ENCODE peak calls at places on chromosomes 5 and 9, in eight cellular contexts. One of them, this sample, is unnamed.

GRCh38 chr5:23727271-23727670 is 219.9 kb downstream of the PRDM9 start:
- DNase-seq in effector memory CD4-positive, alpha-beta T cell: no peak
- DNase-seq in NAMALWA: no peak
- DNase-seq in GM12864: no peak
- DNase-seq in HCEC 1CT: no peak
- DNase-seq in stomach: no peak
- DNase-seq in colonic mucosa: no peak
- DNase-seq in GM18507: no peak
- DNase-seq in this sample: no peak

GRCh38 chr5:113900831-113901230 is 387.3 kb downstream of the YTHDC2 start:
- DNase-seq in effector memory CD4-positive, alpha-beta T cell: no peak
- DNase-seq in NAMALWA: no peak
- DNase-seq in GM12864: no peak
- DNase-seq in HCEC 1CT: no peak
- DNase-seq in stomach: no peak
- DNase-seq in colonic mucosa: no peak
- DNase-seq in GM18507: no peak
- DNase-seq in this sample: no peak

GRCh38 chr5:106189121-106189809 is 1481.5 kb downstream of the EFNA5 start:
- DNase-seq in effector memory CD4-positive, alpha-beta T cell: no peak
- DNase-seq in NAMALWA: no peak
- DNase-seq in GM12864: no peak
- DNase-seq in HCEC 1CT: no peak
- DNase-seq in stomach: no peak
- DNase-seq in colonic mucosa: no peak
- DNase-seq in GM18507: no peak
- DNase-seq in this sample: no peak

GRCh38 chr5:156947933-156948332 is 15.1 kb downstream of the TIMD4 start:
- DNase-seq in effector memory CD4-positive, alpha-beta T cell: no peak
- DNase-seq in NAMALWA: no peak
- DNase-seq in GM12864: no peak
- DNase-seq in HCEC 1CT: no peak
- DNase-seq in stomach: no peak
- DNase-seq in colonic mucosa: no peak
- DNase-seq in GM18507: no peak
- DNase-seq in this sample: no peak

GRCh38 chr5:116576043-116576713 is 1.6 kb upstream of the SEMA6A start:
- DNase-seq in effector memory CD4-positive, alpha-beta T cell: no peak
- DNase-seq in NAMALWA: peak
- DNase-seq in GM12864: peak
- DNase-seq in HCEC 1CT: peak
- DNase-seq in stomach: peak
- DNase-seq in colonic mucosa: peak
- DNase-seq in GM18507: peak
- DNase-seq in this sample: peak

GRCh38 chr5:33650911-33651310 is 210.1 kb downstream of the TARS1 start:
- DNase-seq in effector memory CD4-positive, alpha-beta T cell: no peak
- DNase-seq in NAMALWA: no peak
- DNase-seq in GM12864: no peak
- DNase-seq in HCEC 1CT: no peak
- DNase-seq in stomach: no peak
- DNase-seq in colonic mucosa: no peak
- DNase-seq in GM18507: no peak
- DNase-seq in this sample: no peak

GRCh38 chr5:128962211-128962610 is 3.1 kb upstream of the SLC27A6 start:
- DNase-seq in effector memory CD4-positive, alpha-beta T cell: no peak
- DNase-seq in NAMALWA: no peak
- DNase-seq in GM12864: no peak
- DNase-seq in HCEC 1CT: no peak
- DNase-seq in stomach: no peak
- DNase-seq in colonic mucosa: no peak
- DNase-seq in GM18507: no peak
- DNase-seq in this sample: no peak

GRCh38 chr5:172749881-172750608 is 20.9 kb downstream of the DUSP1 start:
- DNase-seq in effector memory CD4-positive, alpha-beta T cell: no peak
- DNase-seq in NAMALWA: no peak
- DNase-seq in GM12864: no peak
- DNase-seq in HCEC 1CT: no peak
- DNase-seq in stomach: no peak
- DNase-seq in colonic mucosa: no peak
- DNase-seq in GM18507: no peak
- DNase-seq in this sample: no peak

GRCh38 chr5:19837536-19838179 is 150.3 kb downstream of the CDH18 start:
- DNase-seq in effector memory CD4-positive, alpha-beta T cell: no peak
- DNase-seq in NAMALWA: no peak
- DNase-seq in GM12864: no peak
- DNase-seq in HCEC 1CT: peak
- DNase-seq in stomach: no peak
- DNase-seq in colonic mucosa: no peak
- DNase-seq in GM18507: no peak
- DNase-seq in this sample: no peak

GRCh38 chr5:180170810-180171567 is 38.0 kb downstream of the RASGEF1C start:
- DNase-seq in effector memory CD4-positive, alpha-beta T cell: no peak
- DNase-seq in NAMALWA: no peak
- DNase-seq in GM12864: no peak
- DNase-seq in HCEC 1CT: no peak
- DNase-seq in stomach: no peak
- DNase-seq in colonic mucosa: no peak
- DNase-seq in GM18507: no peak
- DNase-seq in this sample: no peak

GRCh38 chr5:68255305-68256130 is 40.0 kb downstream of the PIK3R1 start:
- DNase-seq in effector memory CD4-positive, alpha-beta T cell: no peak
- DNase-seq in NAMALWA: no peak
- DNase-seq in GM12864: no peak
- DNase-seq in HCEC 1CT: no peak
- DNase-seq in stomach: no peak
- DNase-seq in colonic mucosa: no peak
- DNase-seq in GM18507: no peak
- DNase-seq in this sample: no peak

GRCh38 chr5:127925916-127926315 is 157.7 kb upstream of the SLC12A2 start:
- DNase-seq in effector memory CD4-positive, alpha-beta T cell: no peak
- DNase-seq in NAMALWA: no peak
- DNase-seq in GM12864: no peak
- DNase-seq in HCEC 1CT: no peak
- DNase-seq in stomach: peak
- DNase-seq in colonic mucosa: peak
- DNase-seq in GM18507: no peak
- DNase-seq in this sample: peak

GRCh38 chr9:111992523-111992922 is 95.9 kb downstream of the UGCG start:
- DNase-seq in effector memory CD4-positive, alpha-beta T cell: no peak
- DNase-seq in NAMALWA: no peak
- DNase-seq in GM12864: peak
- DNase-seq in HCEC 1CT: peak
- DNase-seq in stomach: no peak
- DNase-seq in colonic mucosa: no peak
- DNase-seq in GM18507: no peak
- DNase-seq in this sample: no peak

GRCh38 chr5:23484094-23484493 is 23.3 kb upstream of the PRDM9 start:
- DNase-seq in effector memory CD4-positive, alpha-beta T cell: no peak
- DNase-seq in NAMALWA: no peak
- DNase-seq in GM12864: no peak
- DNase-seq in HCEC 1CT: peak
- DNase-seq in stomach: no peak
- DNase-seq in colonic mucosa: no peak
- DNase-seq in GM18507: no peak
- DNase-seq in this sample: no peak

GRCh38 chr5:141084487-141084989 is 9.9 kb upstream of the PCDHB2 start:
- DNase-seq in effector memory CD4-positive, alpha-beta T cell: peak
- DNase-seq in NAMALWA: no peak
- DNase-seq in GM12864: no peak
- DNase-seq in HCEC 1CT: peak
- DNase-seq in stomach: no peak
- DNase-seq in colonic mucosa: no peak
- DNase-seq in GM18507: no peak
- DNase-seq in this sample: peak